ENCODE peak calls at places on chromosomes 13 and 19, in five cellular contexts. V is right lobe of liver, Z is cardiac muscle cell, I is tibial artery, Q is GM20000. F is an unnamed sample.

GRCh38 chr19:5705552-5705951 is 14.4 kb downstream of the LONP1 start:
- DNase-seq in Q (peak), V (no peak), Z (no peak), I (no peak), F (no peak)

GRCh38 chr19:5338661-5339469 is 1.7 kb downstream of the PTPRS start:
- DNase-seq in Q (peak), V (no peak), I (no peak), Z (peak), F (no peak)

GRCh38 chr19:45439569-45440258 is 16.0 kb upstream of the ERCC1 start:
- DNase-seq in Z (peak), I (peak), V (peak), Q (peak), F (peak)

GRCh38 chr19:7328647-7329046 is 20.1 kb upstream of the ARHGEF18 start:
- DNase-seq in I (no peak), V (no peak), Q (peak), Z (no peak), F (no peak)

GRCh38 chr13:92849381-92849780 is 377.2 kb upstream of the GPC6 start:
- DNase-seq in V (no peak), Q (no peak), I (no peak), Z (no peak), F (no peak)

GRCh38 chr19:41218615-41219507 is at the start of gene AXL:
- DNase-seq in V (no peak), Z (peak), I (peak), Q (no peak), F (peak)

GRCh38 chr19:10604460-10604980 is 17.4 kb upstream of the AP1M2 start:
- DNase-seq in Z (no peak), V (no peak), Q (peak), I (no peak), F (no peak)

GRCh38 chr19:49764341-49764740 is 1.2 kb upstream of the TSKS start:
- DNase-seq in Z (no peak), Q (no peak), I (no peak), V (no peak), F (no peak)

GRCh38 chr13:50149932-50150331 is 134.7 kb downstream of the KCNRG start:
- DNase-seq in Q (no peak), I (no peak), V (peak), Z (peak), F (peak)

GRCh38 chr13:95155093-95155492 is 146.2 kb downstream of the ABCC4 start:
- DNase-seq in I (no peak), Z (no peak), V (no peak), Q (no peak), F (no peak)

GRCh38 chr13:95154441-95154886 is 146.8 kb downstream of the ABCC4 start:
- DNase-seq in V (no peak), Q (no peak), Z (no peak), I (no peak), F (no peak)

GRCh38 chr13:95155504-95155903 is 145.7 kb downstream of the ABCC4 start:
- DNase-seq in I (no peak), Q (no peak), V (no peak), Z (no peak), F (no peak)

GRCh38 chr13:95153647-95154405 is 147.4 kb downstream of the ABCC4 start:
- DNase-seq in Z (no peak), Q (no peak), V (no peak), I (no peak), F (no peak)

GRCh38 chr13:95156208-95156607 is 145.0 kb downstream of the ABCC4 start:
- DNase-seq in V (no peak), Z (no peak), Q (no peak), I (no peak), F (no peak)
- TF ChIP-seq CTCF in V (peak), Z (peak), Q (no peak), I (no peak), F (peak)

GRCh38 chr13:44026194-44026593 is 146.5 kb downstream of the LACC1 start:
- DNase-seq in Q (no peak), Z (no peak), V (no peak), I (no peak), F (no peak)
- TF ChIP-seq CTCF in Q (no peak), Z (no peak), V (no peak), I (no peak), F (no peak)

DNA sequence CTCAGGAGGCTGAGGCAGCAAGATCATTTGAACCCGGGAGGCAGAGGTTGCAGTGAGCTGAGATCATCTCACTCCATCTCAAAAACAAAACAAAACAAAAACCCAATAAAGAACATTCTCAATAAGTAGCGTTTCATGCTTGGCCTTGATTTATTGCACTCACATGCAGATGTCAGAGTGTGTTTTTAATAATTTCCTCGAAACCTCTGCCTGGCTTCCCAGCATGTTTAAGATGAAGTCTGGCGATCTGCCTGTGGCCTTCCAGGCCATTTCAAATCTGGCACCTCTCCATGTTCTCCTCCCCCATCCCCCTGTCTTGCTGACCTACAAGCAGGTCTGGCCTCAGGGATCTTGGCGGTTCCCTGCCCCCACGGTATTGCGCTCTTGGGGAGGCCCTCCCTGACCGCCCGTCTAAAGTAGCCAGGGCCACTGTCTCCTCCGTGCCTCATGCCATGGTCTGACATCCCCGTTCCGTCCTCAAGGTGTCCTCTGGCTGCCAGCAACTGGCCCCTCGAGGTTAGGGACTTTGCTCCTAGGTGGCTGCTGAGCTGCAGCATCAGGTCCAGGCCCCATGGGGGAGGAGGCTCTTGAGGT is 1.6 kb downstream of the WDR88 start:
- DNase-seq in Q (peak), V (no peak), I (no peak), Z (no peak), F (no peak)
- TF ChIP-seq CTCF in Q (no peak), V (no peak), I (no peak), Z (no peak), F (no peak)

GRCh38 chr13:46551410-46552301 is 1.3 kb upstream of the LRCH1 start:
- DNase-seq in I (peak), V (peak), Q (peak), Z (peak), F (peak)
- TF ChIP-seq CTCF in I (peak), V (peak), Q (peak), Z (peak), F (peak)

GRCh38 chr19:12200020-12200419 is 37.1 kb downstream of the ZNF136 start:
- DNase-seq in V (no peak), Z (no peak), Q (no peak), I (no peak), F (no peak)

GRCh38 chr19:12198136-12198535 is 35.2 kb downstream of the ZNF136 start:
- DNase-seq in Q (no peak), I (no peak), V (no peak), Z (no peak), F (no peak)

GRCh38 chr19:12205296-12205695 is 42.4 kb downstream of the ZNF136 start:
- DNase-seq in Z (no peak), V (no peak), Q (no peak), I (no peak), F (no peak)

GRCh38 chr19:12208221-12208620 is 45.3 kb downstream of the ZNF136 start:
- DNase-seq in Z (no peak), V (no peak), I (no peak), Q (no peak), F (no peak)

GRCh38 chr19:12202250-12202649 is 39.4 kb downstream of the ZNF136 start:
- DNase-seq in V (no peak), I (no peak), Z (peak), Q (no peak), F (no peak)
- TF ChIP-seq CTCF in V (peak), I (no peak), Z (peak), Q (no peak), F (peak)

GRCh38 chr13:110506859-110507566 is 54.5 kb downstream of the RAB20 start:
- DNase-seq in Z (peak), I (peak), V (peak), Q (no peak), F (peak)
- TF ChIP-seq CTCF in Z (no peak), I (no peak), V (no peak), Q (no peak), F (no peak)